ENCODE peak calls at places on chromosomes 4 and X, in five cellular contexts. G is HepG2, N is A549, O is K562, L is GM12878. E is an unnamed sample.

GRCh38 chrX:136168929-136169735 is 21.8 kb downstream of the FHL1 start:
- DNase-seq in G (no peak), N (no peak), O (peak), L (no peak), E (peak)

GRCh38 chr4:95506264-95506663 is 42.5 kb downstream of the UNC5C start:
- DNase-seq in G (no peak), N (no peak), O (no peak), L (no peak), E (no peak)

GRCh38 chr4:98506462-98507132 is 151.8 kb downstream of the TSPAN5 start:
- DNase-seq in G (no peak), N (peak), O (peak), L (no peak), E (peak)

GRCh38 chrX:19535481-19535880 is 20.2 kb upstream of the MAP3K15 start:
- DNase-seq in G (peak), N (peak), O (no peak), L (no peak), E (peak)

GRCh38 chr4:137599766-137600165 is 67.5 kb upstream of the PCDH18 start:
- DNase-seq in G (no peak), N (no peak), O (no peak), L (no peak), E (no peak)

GRCh38 chr4:116343809-116344208 is 741.6 kb downstream of the TRAM1L1 start:
- DNase-seq in G (no peak), N (no peak), O (no peak), L (no peak), E (no peak)

GRCh38 chr4:139282375-139283075 is 2.5 kb upstream of the MGARP start:
- DNase-seq in G (no peak), N (no peak), O (no peak), L (no peak), E (no peak)

GRCh38 chr4:26936284-26937065 is 75.8 kb downstream of the STIM2 start:
- DNase-seq in G (peak), N (no peak), O (peak), L (no peak), E (no peak)

GRCh38 chrX:106874075-106874474 is 29.1 kb downstream of the RIPPLY1 start:
- DNase-seq in G (peak), N (peak), O (peak), L (no peak), E (peak)

GRCh38 chrX:1466971-1467561 is 14.4 kb upstream of the ASMTL start:
- DNase-seq in G (no peak), N (no peak), O (no peak), L (no peak), E (no peak)

GRCh38 chr4:83757121-83757621 is 221.3 kb downstream of the GPAT3 start:
- DNase-seq in G (no peak), N (no peak), O (peak), L (no peak), E (no peak)

GRCh38 chr4:137768196-137768595 is 235.9 kb upstream of the PCDH18 start:
- DNase-seq in G (no peak), N (no peak), O (no peak), L (no peak), E (no peak)

GRCh38 chrX:13770013-13770412 is 35.5 kb downstream of the OFD1 start:
- DNase-seq in G (no peak), N (no peak), O (no peak), L (no peak), E (no peak)

GRCh38 chrX:48025561-48025960 is 18.8 kb downstream of the SPACA5 start:
- DNase-seq in G (peak), N (peak), O (peak), L (peak), E (peak)

GRCh38 chrX:119427024-119427794 is 28.1 kb downstream of the SLC25A43 start:
- DNase-seq in G (no peak), N (no peak), O (peak), L (peak), E (peak)

GRCh38 chr4:55849724-55850123 is 3.7 kb upstream of the EXOC1 start:
- DNase-seq in G (no peak), N (no peak), O (no peak), L (no peak), E (peak)

GRCh38 chr4:169115897-169116254 is 105.8 kb upstream of the CBR4 start:
- DNase-seq in G (no peak), N (no peak), O (no peak), L (no peak), E (peak)

DNA sequence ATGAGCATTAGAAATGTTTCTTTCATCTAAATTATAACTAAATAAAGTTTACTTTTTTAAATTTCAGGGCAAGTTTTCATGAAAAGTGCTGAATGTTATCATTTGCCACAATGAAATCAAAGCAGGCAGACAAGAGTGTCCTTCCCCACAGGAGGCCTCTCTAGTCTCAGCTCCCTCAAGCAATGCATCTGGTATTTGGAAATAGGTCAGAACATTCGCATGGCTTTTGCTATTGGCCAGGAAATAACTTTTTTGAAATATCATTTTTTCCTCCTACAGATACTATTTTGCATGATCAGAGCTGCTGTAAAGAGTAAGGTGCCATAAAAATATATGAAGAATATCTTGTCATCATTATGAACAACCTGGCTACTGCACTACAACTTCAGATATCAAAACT is 41.1 kb downstream of the MAD2L1 start:
- DNase-seq in G (no peak), N (no peak), O (no peak), L (no peak), E (no peak)
- TF ChIP-seq JUNB in G (no peak), N (no peak), O (no peak), L (no peak), E (no peak)

DNA sequence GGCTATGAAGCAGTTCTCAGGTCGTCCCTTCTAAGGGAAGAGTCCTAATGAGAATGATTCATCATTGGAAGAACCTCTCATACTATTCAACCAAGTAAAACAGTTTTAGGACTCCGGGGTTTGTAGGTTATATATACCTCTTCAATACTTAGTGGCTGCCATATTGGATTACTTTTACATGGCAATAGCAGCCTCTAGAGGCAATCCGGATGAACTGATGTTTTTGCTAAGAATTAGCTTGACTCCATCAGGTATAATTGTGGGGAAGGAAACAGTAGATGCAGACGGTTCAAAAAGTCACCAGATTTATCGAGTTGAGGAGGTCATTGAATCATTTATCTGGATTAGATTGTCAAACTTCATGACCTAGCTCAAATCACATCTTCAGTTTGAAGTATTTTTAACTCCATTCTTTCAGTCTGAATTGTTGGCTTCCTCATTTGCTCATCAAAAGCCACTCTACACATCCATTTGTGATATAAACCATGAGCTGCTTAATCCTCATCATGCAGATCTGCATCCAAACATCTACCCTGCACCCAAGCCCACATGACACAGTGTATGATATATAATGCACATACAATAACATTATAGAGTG is 28.4 kb downstream of the GUCY1B1 start:
- DNase-seq in G (peak), N (peak), O (no peak), L (peak), E (peak)
- TF ChIP-seq JUNB in G (no peak), N (no peak), O (no peak), L (no peak), E (no peak)

DNA sequence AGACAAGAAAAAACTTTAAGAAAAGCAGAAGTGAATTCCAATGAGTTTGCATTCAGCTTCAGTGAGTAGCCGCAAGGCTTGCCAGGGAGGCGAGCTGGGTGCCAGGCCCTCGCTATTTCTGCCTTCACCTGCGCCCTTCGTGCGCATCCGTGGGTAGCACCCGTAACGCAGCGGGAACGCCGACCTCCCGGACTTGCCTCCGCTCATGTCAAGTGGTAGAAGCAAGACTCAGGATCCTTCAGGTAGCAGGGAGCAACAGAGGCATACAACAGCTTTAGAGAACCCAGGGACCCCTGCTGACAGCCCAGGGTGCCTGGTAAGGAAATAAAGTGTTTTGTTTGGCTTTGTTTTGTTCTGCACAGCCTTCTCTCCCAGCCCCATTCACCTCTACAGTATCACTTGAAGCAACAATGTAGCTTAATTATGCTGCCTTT is 140.0 kb upstream of the BCOR start:
- DNase-seq in G (no peak), N (no peak), O (no peak), L (no peak), E (peak)
- TF ChIP-seq JUNB in G (no peak), N (no peak), O (no peak), L (no peak), E (no peak)

GRCh38 chr4:152929888-152930287 is 6.2 kb upstream of the FHDC1 start:
- DNase-seq in G (no peak), N (no peak), O (no peak), L (no peak), E (peak)
- TF ChIP-seq JUNB in G (no peak), N (no peak), O (no peak), L (no peak), E (no peak)

GRCh38 chr4:32087211-32087610 is 1367.0 kb downstream of the PCDH7 start:
- DNase-seq in G (no peak), N (no peak), O (no peak), L (no peak), E (no peak)
- TF ChIP-seq JUNB in G (no peak), N (no peak), O (no peak), L (no peak), E (no peak)

E was measured in GM23338.